ENCODE peak calls at places on chromosomes 12 and 14, in nine cellular contexts. One of them, this sample, is unnamed.

GRCh38 chr14:93103392-93104080 is 12.2 kb downstream of the ITPK1 start:
- DNase-seq in ovary: no peak
- DNase-seq in BE2C: no peak
- DNase-seq in GM12878: peak; percentile 72
- DNase-seq in choroid plexus epithelial cell: peak; percentile 16
- DNase-seq in AG10803: no peak
- DNase-seq in HFF-Myc: no peak
- DNase-seq in astrocyte of the spinal cord: no peak
- DNase-seq in sigmoid colon: no peak
- DNase-seq in this sample: no peak

GRCh38 chr12:56190695-56191155 is 1.4 kb upstream of the SMARCC2 start:
- DNase-seq in sigmoid colon: no peak
- DNase-seq in astrocyte of the spinal cord: no peak
- DNase-seq in GM12878: no peak
- DNase-seq in BE2C: no peak
- DNase-seq in HFF-Myc: no peak
- DNase-seq in ovary: no peak
- DNase-seq in choroid plexus epithelial cell: no peak
- DNase-seq in AG10803: peak; percentile 50
- DNase-seq in this sample: no peak

GRCh38 chr12:102444707-102445106 is 35.7 kb downstream of the IGF1 start:
- DNase-seq in choroid plexus epithelial cell: no peak
- DNase-seq in sigmoid colon: no peak
- DNase-seq in HFF-Myc: no peak
- DNase-seq in ovary: no peak
- DNase-seq in GM12878: no peak
- DNase-seq in BE2C: no peak
- DNase-seq in AG10803: no peak
- DNase-seq in astrocyte of the spinal cord: no peak
- DNase-seq in this sample: no peak

GRCh38 chr14:55904086-55904485 is 214.1 kb upstream of the PELI2 start:
- DNase-seq in ovary: no peak
- DNase-seq in BE2C: no peak
- DNase-seq in choroid plexus epithelial cell: no peak
- DNase-seq in astrocyte of the spinal cord: no peak
- DNase-seq in HFF-Myc: no peak
- DNase-seq in sigmoid colon: no peak
- DNase-seq in GM12878: no peak
- DNase-seq in AG10803: no peak
- DNase-seq in this sample: no peak

GRCh38 chr12:3587402-3588013 is 96.5 kb downstream of the PRMT8 start:
- DNase-seq in GM12878: no peak
- DNase-seq in AG10803: no peak
- DNase-seq in BE2C: no peak
- DNase-seq in astrocyte of the spinal cord: no peak
- DNase-seq in HFF-Myc: no peak
- DNase-seq in sigmoid colon: peak; percentile 40
- DNase-seq in ovary: no peak
- DNase-seq in choroid plexus epithelial cell: no peak
- DNase-seq in this sample: no peak

GRCh38 chr14:89672636-89673279 is 255.7 kb upstream of the FOXN3 start:
- DNase-seq in HFF-Myc: no peak
- DNase-seq in astrocyte of the spinal cord: no peak
- DNase-seq in ovary: no peak
- DNase-seq in GM12878: no peak
- DNase-seq in sigmoid colon: no peak
- DNase-seq in choroid plexus epithelial cell: no peak
- DNase-seq in AG10803: no peak
- DNase-seq in BE2C: peak; percentile 57
- DNase-seq in this sample: no peak

GRCh38 chr14:77124345-77125274 is 17.0 kb downstream of the ZDHHC22 start:
- DNase-seq in HFF-Myc: no peak
- DNase-seq in BE2C: peak; percentile 71
- DNase-seq in GM12878: no peak
- DNase-seq in AG10803: no peak
- DNase-seq in choroid plexus epithelial cell: peak; percentile 44
- DNase-seq in ovary: no peak
- DNase-seq in sigmoid colon: no peak
- DNase-seq in astrocyte of the spinal cord: peak; percentile 30
- DNase-seq in this sample: no peak

GRCh38 chr14:48243900-48244299 is 568.5 kb upstream of the MDGA2 start:
- DNase-seq in BE2C: no peak
- DNase-seq in HFF-Myc: no peak
- DNase-seq in GM12878: no peak
- DNase-seq in sigmoid colon: no peak
- DNase-seq in AG10803: no peak
- DNase-seq in choroid plexus epithelial cell: no peak
- DNase-seq in astrocyte of the spinal cord: no peak
- DNase-seq in ovary: no peak
- DNase-seq in this sample: no peak

GRCh38 chr12:123058471-123058870 is 78.0 kb downstream of the ARL6IP4 start:
- DNase-seq in GM12878: no peak
- DNase-seq in BE2C: no peak
- DNase-seq in HFF-Myc: no peak
- DNase-seq in choroid plexus epithelial cell: no peak
- DNase-seq in sigmoid colon: no peak
- DNase-seq in astrocyte of the spinal cord: no peak
- DNase-seq in AG10803: no peak
- DNase-seq in ovary: no peak
- DNase-seq in this sample: no peak

GRCh38 chr12:75606921-75607320 is 95.5 kb upstream of the KRR1 start:
- DNase-seq in AG10803: no peak
- DNase-seq in choroid plexus epithelial cell: no peak
- DNase-seq in ovary: no peak
- DNase-seq in HFF-Myc: no peak
- DNase-seq in BE2C: no peak
- DNase-seq in sigmoid colon: no peak
- DNase-seq in GM12878: no peak
- DNase-seq in astrocyte of the spinal cord: no peak
- DNase-seq in this sample: no peak

GRCh38 chr12:6915023-6915788 is 826 bp downstream of the ENO2 start:
- DNase-seq in GM12878: no peak
- DNase-seq in ovary: no peak
- DNase-seq in choroid plexus epithelial cell: no peak
- DNase-seq in BE2C: peak; percentile 79
- DNase-seq in HFF-Myc: no peak
- DNase-seq in sigmoid colon: peak; percentile 67
- DNase-seq in AG10803: no peak
- DNase-seq in astrocyte of the spinal cord: no peak
- DNase-seq in this sample: no peak

GRCh38 chr12:21223930-21224329 is 92.9 kb downstream of the SLCO1B1 start:
- DNase-seq in sigmoid colon: no peak
- DNase-seq in GM12878: no peak
- DNase-seq in AG10803: no peak
- DNase-seq in choroid plexus epithelial cell: no peak
- DNase-seq in astrocyte of the spinal cord: no peak
- DNase-seq in ovary: no peak
- DNase-seq in HFF-Myc: no peak
- DNase-seq in BE2C: no peak
- DNase-seq in this sample: no peak

GRCh38 chr14:39491134-39491541 is 58.9 kb upstream of the FBXO33 start:
- DNase-seq in AG10803: peak; percentile 38
- DNase-seq in choroid plexus epithelial cell: peak; percentile 53
- DNase-seq in HFF-Myc: no peak
- DNase-seq in astrocyte of the spinal cord: peak; percentile 70
- DNase-seq in sigmoid colon: no peak
- DNase-seq in GM12878: no peak
- DNase-seq in ovary: no peak
- DNase-seq in BE2C: no peak
- DNase-seq in this sample: peak; percentile 29

GRCh38 chr12:14784471-14784870 is 18.8 kb downstream of the WBP11 start:
- DNase-seq in GM12878: no peak
- DNase-seq in AG10803: no peak
- DNase-seq in HFF-Myc: no peak
- DNase-seq in sigmoid colon: no peak
- DNase-seq in astrocyte of the spinal cord: no peak
- DNase-seq in ovary: no peak
- DNase-seq in choroid plexus epithelial cell: no peak
- DNase-seq in BE2C: no peak
- DNase-seq in this sample: no peak

GRCh38 chr12:120980800-120981368 is 2.5 kb downstream of the HNF1A start:
- DNase-seq in choroid plexus epithelial cell: no peak
- DNase-seq in sigmoid colon: no peak
- DNase-seq in GM12878: no peak
- DNase-seq in AG10803: no peak
- DNase-seq in ovary: no peak
- DNase-seq in HFF-Myc: no peak
- DNase-seq in BE2C: no peak
- DNase-seq in astrocyte of the spinal cord: no peak
- DNase-seq in this sample: no peak

GRCh38 chr14:105538481-105539049 is 12.2 kb downstream of the TMEM121 start:
- DNase-seq in BE2C: no peak
- DNase-seq in sigmoid colon: peak; percentile 52
- DNase-seq in astrocyte of the spinal cord: no peak
- DNase-seq in choroid plexus epithelial cell: no peak
- DNase-seq in AG10803: no peak
- DNase-seq in HFF-Myc: no peak
- DNase-seq in GM12878: no peak
- DNase-seq in ovary: no peak
- DNase-seq in this sample: no peak

GRCh38 chr14:24960816-24961215 is 89.1 kb downstream of the STXBP6 start:
- DNase-seq in HFF-Myc: no peak
- DNase-seq in AG10803: peak; percentile 57
- DNase-seq in sigmoid colon: no peak
- DNase-seq in BE2C: no peak
- DNase-seq in GM12878: no peak
- DNase-seq in astrocyte of the spinal cord: peak; percentile 28
- DNase-seq in choroid plexus epithelial cell: peak; percentile 33
- DNase-seq in ovary: no peak
- DNase-seq in this sample: peak; percentile 6

GRCh38 chr12:57461326-57461903 is 1.8 kb downstream of the GLI1 start:
- DNase-seq in AG10803: peak; percentile 48
- DNase-seq in astrocyte of the spinal cord: peak; percentile 59
- DNase-seq in HFF-Myc: no peak
- DNase-seq in choroid plexus epithelial cell: peak; percentile 54
- DNase-seq in ovary: peak; percentile 50
- DNase-seq in BE2C: peak; percentile 69
- DNase-seq in GM12878: no peak
- DNase-seq in sigmoid colon: peak; percentile 91
- DNase-seq in this sample: no peak

GRCh38 chr12:113577464-113578121 is 105.9 kb upstream of the LHX5 start:
- DNase-seq in sigmoid colon: no peak
- DNase-seq in GM12878: no peak
- DNase-seq in HFF-Myc: no peak
- DNase-seq in AG10803: no peak
- DNase-seq in BE2C: no peak
- DNase-seq in choroid plexus epithelial cell: no peak
- DNase-seq in ovary: no peak
- DNase-seq in astrocyte of the spinal cord: no peak
- DNase-seq in this sample: no peak

GRCh38 chr14:72292689-72293024 is 360.4 kb downstream of the RGS6 start:
- DNase-seq in choroid plexus epithelial cell: no peak
- DNase-seq in BE2C: no peak
- DNase-seq in astrocyte of the spinal cord: no peak
- DNase-seq in HFF-Myc: no peak
- DNase-seq in GM12878: no peak
- DNase-seq in ovary: no peak
- DNase-seq in AG10803: no peak
- DNase-seq in sigmoid colon: no peak
- DNase-seq in this sample: no peak
- TF ChIP-seq CTCF in choroid plexus epithelial cell: no peak
- TF ChIP-seq CTCF in BE2C: no peak
- TF ChIP-seq CTCF in astrocyte of the spinal cord: no peak
- TF ChIP-seq CTCF in HFF-Myc: no peak
- TF ChIP-seq CTCF in GM12878: no peak
- TF ChIP-seq CTCF in ovary: no peak
- TF ChIP-seq CTCF in AG10803: no peak
- TF ChIP-seq CTCF in sigmoid colon: no peak
- TF ChIP-seq CTCF in this sample: no peak

GRCh38 chr12:47757360-47757839 is 1.3 kb downstream of the RAPGEF3 start:
- DNase-seq in ovary: no peak
- DNase-seq in choroid plexus epithelial cell: no peak
- DNase-seq in GM12878: no peak
- DNase-seq in BE2C: no peak
- DNase-seq in astrocyte of the spinal cord: no peak
- DNase-seq in AG10803: no peak
- DNase-seq in HFF-Myc: no peak
- DNase-seq in sigmoid colon: no peak
- DNase-seq in this sample: no peak
- H3K4me3 ChIP-seq in ovary: peak overlapping the region; percentile 64
- H3K4me3 ChIP-seq in choroid plexus epithelial cell: peak overlapping the region; percentile 27
- H3K4me3 ChIP-seq in GM12878: no peak overlapping the region
- H3K4me3 ChIP-seq in BE2C: no peak overlapping the region
- H3K4me3 ChIP-seq in astrocyte of the spinal cord: no peak overlapping the region
- H3K4me3 ChIP-seq in AG10803: peak overlapping the region; percentile 77
- H3K4me3 ChIP-seq in HFF-Myc: no peak overlapping the region
- H3K4me3 ChIP-seq in sigmoid colon: peak overlapping the region; percentile 73
- H3K4me3 ChIP-seq in this sample: no peak overlapping the region

DNA sequence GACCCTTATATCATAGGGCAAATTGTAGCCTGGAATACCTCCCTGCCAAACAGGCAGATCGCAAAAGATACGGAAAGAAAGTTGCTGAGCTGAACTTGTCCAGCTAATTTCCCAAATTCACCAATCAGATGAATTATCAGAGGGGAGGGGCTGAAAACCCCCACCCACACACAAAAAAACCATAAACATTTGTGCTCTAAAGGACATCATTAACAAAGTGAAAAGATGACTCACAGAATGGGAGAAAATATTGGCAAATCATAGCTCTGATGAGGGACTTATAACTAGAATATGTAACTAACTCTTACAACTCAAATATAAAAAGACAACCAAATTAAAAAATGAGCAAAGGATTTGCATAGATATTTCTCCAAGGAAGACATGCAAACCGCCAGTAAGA is 36.3 kb downstream of the PTHLH start:
- DNase-seq in astrocyte of the spinal cord: no peak
- DNase-seq in GM12878: no peak
- DNase-seq in sigmoid colon: no peak
- DNase-seq in BE2C: no peak
- DNase-seq in choroid plexus epithelial cell: peak; percentile 29
- DNase-seq in AG10803: no peak
- DNase-seq in HFF-Myc: no peak
- DNase-seq in ovary: no peak
- DNase-seq in this sample: no peak
- TF ChIP-seq CTCF in astrocyte of the spinal cord: no peak
- TF ChIP-seq CTCF in GM12878: no peak
- TF ChIP-seq CTCF in sigmoid colon: no peak
- TF ChIP-seq CTCF in BE2C: no peak
- TF ChIP-seq CTCF in choroid plexus epithelial cell: no peak
- TF ChIP-seq CTCF in AG10803: no peak
- TF ChIP-seq CTCF in HFF-Myc: no peak
- TF ChIP-seq CTCF in ovary: no peak
- TF ChIP-seq CTCF in this sample: no peak

GRCh38 chr14:103652806-103653205 is 23.8 kb downstream of the KLC1 start:
- DNase-seq in BE2C: no peak
- DNase-seq in sigmoid colon: no peak
- DNase-seq in astrocyte of the spinal cord: no peak
- DNase-seq in HFF-Myc: no peak
- DNase-seq in choroid plexus epithelial cell: no peak
- DNase-seq in AG10803: no peak
- DNase-seq in ovary: no peak
- DNase-seq in GM12878: no peak
- DNase-seq in this sample: no peak
- H3K4me3 ChIP-seq in BE2C: no peak overlapping the region
- H3K4me3 ChIP-seq in sigmoid colon: no peak overlapping the region
- H3K4me3 ChIP-seq in astrocyte of the spinal cord: no peak overlapping the region
- H3K4me3 ChIP-seq in HFF-Myc: no peak overlapping the region
- H3K4me3 ChIP-seq in choroid plexus epithelial cell: no peak overlapping the region
- H3K4me3 ChIP-seq in AG10803: no peak overlapping the region
- H3K4me3 ChIP-seq in ovary: no peak overlapping the region
- H3K4me3 ChIP-seq in GM12878: no peak overlapping the region
- H3K4me3 ChIP-seq in this sample: no peak overlapping the region